ENCODE peak calls at places on chromosomes 2 and 18, in six cellular contexts. G is gastrocnemius medialis, J is neural progenitor cell, U is RWPE1, C is lower lobe of right lung, T is mammary epithelial cell. W is an unnamed sample.

GRCh38 chr2:30216157-30216556 is 15.2 kb upstream of the LBH start:
- DNase-seq in J (no peak), C (no peak), U (no peak), T (no peak), G (no peak), W (no peak)

GRCh38 chr2:24820598-24821432 is 27.6 kb downstream of the CENPO start:
- DNase-seq in G (no peak), C (no peak), U (no peak), J (no peak), T (no peak), W (no peak)

GRCh38 chr2:187319441-187320108 is 128.5 kb downstream of the CALCRL start:
- DNase-seq in T (peak; percentile 4), C (no peak), U (peak; percentile 8), J (no peak), G (no peak), W (no peak)

GRCh38 chr2:119553687-119554344 is 9.6 kb downstream of the CFAP221 start:
- DNase-seq in T (no peak), G (no peak), C (no peak), U (no peak), J (no peak), W (no peak)

GRCh38 chr2:152550386-152550785 is 166.9 kb downstream of the PRPF40A start:
- DNase-seq in U (no peak), G (no peak), J (no peak), T (no peak), C (no peak), W (no peak)

GRCh38 chr2:95344656-95345055 is 47.5 kb downstream of the KCNIP3 start:
- DNase-seq in T (no peak), J (no peak), U (no peak), G (no peak), C (no peak), W (no peak)

GRCh38 chr2:26099933-26100332 is 66.0 kb downstream of the RAB10 start:
- DNase-seq in T (no peak), G (no peak), C (no peak), J (no peak), U (no peak), W (no peak)

GRCh38 chr2:98026292-98026691 is 30.5 kb upstream of the TMEM131 start:
- DNase-seq in J (no peak), G (no peak), U (no peak), T (no peak), C (no peak), W (no peak)

GRCh38 chr2:38201784-38202183 is 125.8 kb upstream of the CYP1B1 start:
- DNase-seq in C (no peak), T (peak; percentile 27), G (no peak), U (no peak), J (no peak), W (no peak)

GRCh38 chr2:10497797-10498251 is 49.7 kb upstream of the ODC1 start:
- DNase-seq in U (peak; percentile 91), T (peak; percentile 96), C (no peak), G (peak; percentile 87), J (no peak), W (peak; percentile 80)

GRCh38 chr2:42073739-42074138 is 25.9 kb downstream of the PKDCC start:
- DNase-seq in J (no peak), G (peak; percentile 70), U (no peak), T (no peak), C (no peak), W (no peak)

GRCh38 chr18:31740180-31740579 is 20.5 kb downstream of the SLC25A52 start:
- DNase-seq in U (no peak), T (no peak), C (no peak), J (no peak), G (no peak), W (no peak)

GRCh38 chr18:22871809-22872525 is 61.2 kb upstream of the RBBP8 start:
- DNase-seq in G (no peak), C (no peak), U (no peak), J (peak; percentile 11), T (peak; percentile 32), W (no peak)

GRCh38 chr2:150485114-150485870 is 2.2 kb downstream of the RND3 start:
- DNase-seq in U (peak; percentile 72), J (peak; percentile 84), C (peak; percentile 83), T (peak; percentile 89), G (peak; percentile 52), W (no peak)

GRCh38 chr18:3478262-3478978 is 28.4 kb downstream of the TGIF1 start:
- DNase-seq in U (no peak), J (no peak), G (no peak), T (peak; percentile 17), C (no peak), W (peak; percentile 60)

GRCh38 chr18:13112982-13113381 is 105.6 kb upstream of the LDLRAD4 start:
- DNase-seq in C (no peak), U (no peak), T (peak; percentile 32), G (no peak), J (peak; percentile 91), W (peak; percentile 25)

DNA sequence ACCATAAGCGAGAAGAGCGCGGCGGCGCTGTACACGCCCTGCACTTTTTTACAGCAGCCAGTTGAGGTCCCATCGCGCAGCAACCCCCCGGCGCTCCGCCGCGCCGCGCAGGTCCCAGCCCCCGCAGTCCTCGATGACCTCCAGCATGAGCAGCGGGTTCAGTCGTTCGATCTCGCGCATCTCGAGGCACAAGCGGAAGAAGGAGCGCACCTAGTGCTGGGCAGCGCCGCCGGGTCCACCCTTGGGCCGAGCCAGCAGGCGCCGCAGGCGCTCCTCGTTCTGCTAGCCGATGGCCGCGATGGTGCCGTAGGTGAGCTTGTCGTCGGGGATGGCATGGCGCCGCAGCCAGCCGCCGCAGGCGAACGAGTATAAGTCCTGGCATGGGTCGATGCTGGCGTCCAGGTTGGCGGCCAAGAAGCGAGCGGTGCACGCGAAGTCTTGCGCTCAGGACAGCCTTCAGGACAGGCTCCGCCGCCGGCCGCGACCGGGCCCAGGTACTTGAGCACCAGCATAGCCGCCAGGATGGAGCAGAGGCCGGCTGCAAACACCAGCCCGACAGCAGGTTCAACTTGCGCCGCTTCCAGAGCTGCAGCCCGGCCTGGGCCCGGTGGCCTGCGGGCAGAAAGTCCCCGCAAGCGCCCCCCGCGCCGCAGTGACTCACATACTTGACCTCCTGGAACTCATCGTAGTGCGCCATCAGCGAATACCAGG is 8.3 kb downstream of the ALPP start:
- DNase-seq in G (no peak), J (peak; percentile 32), T (peak; percentile 32), U (no peak), C (no peak), W (no peak)
- H3K27ac ChIP-seq in G (no peak overlapping the region), J (no peak overlapping the region), T (no peak overlapping the region), U (no peak overlapping the region), C (peak overlapping the region; percentile 75), W (no peak overlapping the region)

GRCh38 chr2:239436669-239437325 is 36.0 kb upstream of the HDAC4 start:
- DNase-seq in G (no peak), T (no peak), J (no peak), U (no peak), C (no peak), W (no peak)
- H3K27ac ChIP-seq in G (no peak overlapping the region), T (no peak overlapping the region), J (no peak overlapping the region), U (no peak overlapping the region), C (no peak overlapping the region), W (peak overlapping the region; percentile 36)

DNA sequence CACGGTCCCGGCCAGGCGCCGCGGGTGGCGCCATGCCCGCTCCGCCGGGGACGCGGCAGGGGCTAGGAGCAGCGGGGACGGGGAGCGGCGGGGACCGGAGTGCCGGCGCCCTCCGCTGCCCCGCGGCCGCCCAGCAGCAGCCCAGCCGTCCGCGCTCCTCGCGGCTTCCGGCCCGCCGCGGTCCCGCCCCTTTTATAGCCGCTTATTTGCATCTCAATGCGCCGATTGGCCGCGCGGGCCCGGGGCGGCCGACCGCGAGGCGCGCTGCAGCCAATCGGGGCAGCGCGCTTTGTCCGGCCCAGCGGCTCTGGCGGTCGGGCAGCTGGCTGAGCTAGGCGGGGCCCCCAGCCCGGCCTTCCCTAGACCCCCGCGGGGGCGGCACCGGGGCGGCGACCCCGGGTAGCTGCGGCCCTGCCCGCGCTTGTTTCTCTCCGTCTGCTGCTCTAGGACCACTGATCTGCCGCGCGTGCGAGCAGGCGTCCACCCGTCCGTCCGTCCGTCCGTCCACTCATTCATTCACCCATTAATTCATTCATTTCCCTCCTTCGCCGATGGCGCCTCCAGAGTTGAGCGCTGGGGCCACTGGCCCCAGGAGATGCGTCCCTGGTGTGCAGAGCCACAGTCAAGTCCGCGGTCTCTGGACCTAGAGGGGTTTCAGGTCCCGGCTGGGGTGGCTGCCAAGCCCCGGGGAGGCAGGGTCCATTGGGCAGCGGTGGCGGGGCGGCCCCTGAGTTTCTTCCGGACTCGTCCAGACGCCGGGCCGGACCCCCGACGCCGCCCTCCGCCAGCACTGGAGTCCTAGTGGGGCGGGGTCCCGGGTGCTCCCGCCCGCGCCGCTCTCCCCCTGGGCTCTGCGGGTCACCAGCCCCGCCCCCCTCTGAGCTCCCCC is at the start of gene HES6:
- DNase-seq in J (peak; percentile 98), C (peak; percentile 95), T (peak; percentile 84), U (peak; percentile 91), G (peak; percentile 85), W (peak; percentile 65)
- H3K27ac ChIP-seq in J (no peak within 1 kb of the TSS), C (peak within 1 kb of the TSS; percentile 56), T (no peak within 1 kb of the TSS), U (peak within 1 kb of the TSS; percentile 32), G (peak within 1 kb of the TSS; percentile 75), W (no peak within 1 kb of the TSS)

GRCh38 chr2:3504741-3505140 is 14.6 kb downstream of the ADI1 start:
- DNase-seq in J (no peak), U (no peak), T (no peak), C (no peak), G (no peak), W (no peak)
- H3K27ac ChIP-seq in J (no peak overlapping the region), U (no peak overlapping the region), T (no peak overlapping the region), C (no peak overlapping the region), G (no peak overlapping the region), W (no peak overlapping the region)

DNA sequence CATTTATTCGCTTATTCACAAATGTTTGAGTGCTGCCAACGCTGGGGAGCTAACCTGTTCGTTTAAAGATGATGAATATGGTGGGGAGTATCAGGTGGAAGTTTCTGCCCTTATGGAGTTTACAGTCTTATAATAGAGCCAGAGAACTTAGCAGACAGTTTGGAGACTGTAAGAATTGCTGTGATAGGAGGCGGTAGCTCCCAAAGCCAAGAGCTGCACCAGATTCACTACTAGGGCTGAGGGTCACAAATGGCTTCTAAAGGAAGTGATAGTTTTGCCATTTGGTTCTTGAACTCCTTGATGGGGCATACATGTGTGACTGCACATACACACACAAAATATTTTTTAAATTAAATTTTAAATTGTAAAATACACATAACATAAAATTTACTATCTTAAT is 29.0 kb downstream of the UGP2 start:
- DNase-seq in C (no peak), G (no peak), J (no peak), T (no peak), U (no peak), W (no peak)
- H3K27ac ChIP-seq in C (no peak overlapping the region), G (peak overlapping the region; percentile 70), J (no peak overlapping the region), T (no peak overlapping the region), U (no peak overlapping the region), W (no peak overlapping the region)

GRCh38 chr2:27796991-27797752 is 25.7 kb downstream of the MRPL33 start:
- DNase-seq in C (no peak), G (peak; percentile 71), T (no peak), J (no peak), U (no peak), W (peak; percentile 74)

GRCh38 chr2:27798476-27798875 is 27.0 kb downstream of the MRPL33 start:
- DNase-seq in T (no peak), J (no peak), U (no peak), G (no peak), C (peak; percentile 49), W (peak; percentile 29)

GRCh38 chr2:27800856-27801255 is 29.3 kb downstream of the MRPL33 start:
- DNase-seq in U (no peak), J (no peak), T (no peak), C (no peak), G (no peak), W (no peak)

GRCh38 chr2:27798948-27799645 is 27.6 kb downstream of the MRPL33 start:
- DNase-seq in G (peak; percentile 65), J (peak; percentile 21), T (peak; percentile 100), C (peak; percentile 54), U (peak; percentile 95), W (no peak)

GRCh38 chr2:27799646-27800010 is 28.1 kb downstream of the MRPL33 start:
- DNase-seq in J (no peak), G (no peak), T (peak; percentile 67), C (no peak), U (no peak), W (no peak)
- H3K27ac ChIP-seq in J (no peak overlapping the region), G (peak overlapping the region; percentile 89), T (peak overlapping the region; percentile 94), C (peak overlapping the region; percentile 70), U (peak overlapping the region; percentile 97), W (no peak overlapping the region)

W was measured in HL-60.